ENCODE peak calls at places on chromosomes 13 and 19, in four cellular contexts. One of them, this sample, is unnamed.

GRCh38 chr13:53601181-53601580 is 572.6 kb downstream of the OLFM4 start:
- DNase-seq in A549: no peak
- DNase-seq in breast epithelium: no peak
- DNase-seq in HCT116: no peak
- DNase-seq in this sample: no peak

GRCh38 chr19:55354698-55355212 is at the start of gene COX6B2:
- DNase-seq in A549: no peak
- DNase-seq in breast epithelium: no peak
- DNase-seq in HCT116: no peak
- DNase-seq in this sample: no peak

GRCh38 chr13:32330438-32330837 is 15.1 kb downstream of the BRCA2 start:
- DNase-seq in A549: no peak
- DNase-seq in breast epithelium: no peak
- DNase-seq in HCT116: no peak
- DNase-seq in this sample: no peak

GRCh38 chr19:51329411-51329810 is 12.5 kb downstream of the VSIG10L start:
- DNase-seq in A549: no peak
- DNase-seq in breast epithelium: no peak
- DNase-seq in HCT116: no peak
- DNase-seq in this sample: no peak

GRCh38 chr19:6501740-6502648 is at the start of gene TUBB4A:
- DNase-seq in A549: peak
- DNase-seq in breast epithelium: no peak
- DNase-seq in HCT116: no peak
- DNase-seq in this sample: no peak

GRCh38 chr19:10193666-10194499 is 870 bp downstream of the DNMT1 start:
- DNase-seq in A549: peak
- DNase-seq in breast epithelium: no peak
- DNase-seq in HCT116: no peak
- DNase-seq in this sample: peak

GRCh38 chr13:113029061-113029445 is 60.0 kb downstream of the MCF2L start:
- DNase-seq in A549: no peak
- DNase-seq in breast epithelium: no peak
- DNase-seq in HCT116: no peak
- DNase-seq in this sample: no peak

GRCh38 chr19:44626067-44626624 is 12.8 kb downstream of the IGSF23 start:
- DNase-seq in A549: peak
- DNase-seq in breast epithelium: peak
- DNase-seq in HCT116: peak
- DNase-seq in this sample: peak

GRCh38 chr13:113742000-113742441 is 17.0 kb upstream of the TMEM255B start:
- DNase-seq in A549: no peak
- DNase-seq in breast epithelium: no peak
- DNase-seq in HCT116: peak
- DNase-seq in this sample: peak

GRCh38 chr13:35720690-35721554 is 244.4 kb upstream of the MAB21L1 start:
- DNase-seq in A549: peak
- DNase-seq in breast epithelium: no peak
- DNase-seq in HCT116: peak
- DNase-seq in this sample: peak

GRCh38 chr19:11101057-11101456 is 11.8 kb downstream of the LDLR start:
- DNase-seq in A549: no peak
- DNase-seq in breast epithelium: no peak
- DNase-seq in HCT116: no peak
- DNase-seq in this sample: no peak

GRCh38 chr19:18672606-18673337 is 10.7 kb upstream of the CRTC1 start:
- DNase-seq in A549: no peak
- DNase-seq in breast epithelium: no peak
- DNase-seq in HCT116: no peak
- DNase-seq in this sample: no peak

GRCh38 chr13:49812806-49813205 is 20.3 kb upstream of the KPNA3 start:
- DNase-seq in A549: no peak
- DNase-seq in breast epithelium: no peak
- DNase-seq in HCT116: no peak
- DNase-seq in this sample: no peak

GRCh38 chr19:30388819-30389218 is 16.6 kb downstream of the ZNF536 start:
- DNase-seq in A549: no peak
- DNase-seq in breast epithelium: no peak
- DNase-seq in HCT116: no peak
- DNase-seq in this sample: no peak

GRCh38 chr13:39976481-39976880 is 321.0 kb downstream of the COG6 start:
- DNase-seq in A549: no peak
- DNase-seq in breast epithelium: no peak
- DNase-seq in HCT116: no peak
- DNase-seq in this sample: no peak

GRCh38 chr13:39411501-39411900 is 191.5 kb downstream of the LHFPL6 start:
- DNase-seq in A549: no peak
- DNase-seq in breast epithelium: no peak
- DNase-seq in HCT116: no peak
- DNase-seq in this sample: no peak

GRCh38 chr13:20473888-20474287 is 51.8 kb downstream of the CRYL1 start:
- DNase-seq in A549: no peak
- DNase-seq in breast epithelium: no peak
- DNase-seq in HCT116: no peak
- DNase-seq in this sample: no peak

GRCh38 chr13:40127476-40127875 is 472.0 kb downstream of the COG6 start:
- DNase-seq in A549: no peak
- DNase-seq in breast epithelium: no peak
- DNase-seq in HCT116: no peak
- DNase-seq in this sample: no peak

GRCh38 chr13:44306401-44307192 is 67.0 kb upstream of the SERP2 start:
- DNase-seq in A549: peak
- DNase-seq in breast epithelium: peak
- DNase-seq in HCT116: peak
- DNase-seq in this sample: peak

GRCh38 chr19:32674153-32674958 is 624 bp downstream of the ANKRD27 start:
- DNase-seq in A549: no peak
- DNase-seq in breast epithelium: no peak
- DNase-seq in HCT116: no peak
- DNase-seq in this sample: no peak

GRCh38 chr19:13120817-13121216 is 2.8 kb downstream of the NACC1 start:
- DNase-seq in A549: no peak
- DNase-seq in breast epithelium: no peak
- DNase-seq in HCT116: no peak
- DNase-seq in this sample: no peak

DNA sequence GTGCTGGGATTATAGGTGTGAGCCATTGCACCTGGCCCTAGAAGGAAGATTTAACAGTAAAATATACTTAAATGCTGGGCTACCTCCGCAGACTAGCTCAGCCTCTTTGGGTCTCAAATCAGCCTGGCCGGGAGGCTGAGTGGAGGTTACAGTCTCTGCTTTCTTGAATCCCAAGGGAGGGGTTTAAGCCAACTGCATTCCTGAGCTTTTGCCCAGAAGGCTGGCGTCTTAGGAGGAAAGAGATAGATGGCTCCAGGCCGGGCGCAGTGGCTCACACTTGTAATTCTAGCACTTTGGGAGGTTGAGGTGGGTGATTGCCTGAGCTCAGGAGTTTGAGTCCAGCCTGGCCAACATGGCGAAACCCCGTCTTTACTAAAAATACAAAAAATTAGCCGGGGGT is 623 bp upstream of the C5AR1 start:
- DNase-seq in A549: no peak
- DNase-seq in breast epithelium: no peak
- DNase-seq in HCT116: no peak
- DNase-seq in this sample: no peak
- TF ChIP-seq POLR2A in A549: no peak
- TF ChIP-seq POLR2A in breast epithelium: no peak
- TF ChIP-seq POLR2A in HCT116: no peak
- TF ChIP-seq POLR2A in this sample: no peak

DNA sequence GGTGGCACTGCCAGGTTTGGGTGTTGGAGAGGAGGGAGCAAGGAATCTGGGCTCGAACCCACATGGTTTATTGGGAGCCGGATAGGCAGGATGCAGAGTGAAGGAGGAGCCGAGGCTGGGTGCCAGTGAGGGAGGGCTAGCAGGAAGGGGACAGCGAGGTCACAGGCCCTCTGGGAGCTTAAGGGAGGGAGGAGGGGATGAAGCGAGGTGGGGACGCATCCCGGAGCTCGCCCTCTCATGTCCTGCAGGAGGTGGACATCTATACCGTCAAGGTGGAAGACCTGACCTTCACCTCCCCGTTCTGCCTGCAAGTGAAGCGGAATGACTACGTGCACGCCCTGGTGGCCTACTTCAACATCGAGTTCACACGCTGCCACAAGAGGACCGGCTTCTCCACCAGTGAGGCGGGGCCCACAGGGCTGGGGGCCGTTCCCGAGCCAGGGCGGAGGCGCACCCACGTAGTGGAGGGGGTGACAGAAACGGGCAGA is 3.5 kb upstream of the ADM5 start:
- DNase-seq in A549: no peak
- DNase-seq in breast epithelium: no peak
- DNase-seq in HCT116: no peak
- DNase-seq in this sample: no peak
- TF ChIP-seq POLR2A in A549: no peak
- TF ChIP-seq POLR2A in breast epithelium: no peak
- TF ChIP-seq POLR2A in HCT116: no peak
- TF ChIP-seq POLR2A in this sample: no peak

DNA sequence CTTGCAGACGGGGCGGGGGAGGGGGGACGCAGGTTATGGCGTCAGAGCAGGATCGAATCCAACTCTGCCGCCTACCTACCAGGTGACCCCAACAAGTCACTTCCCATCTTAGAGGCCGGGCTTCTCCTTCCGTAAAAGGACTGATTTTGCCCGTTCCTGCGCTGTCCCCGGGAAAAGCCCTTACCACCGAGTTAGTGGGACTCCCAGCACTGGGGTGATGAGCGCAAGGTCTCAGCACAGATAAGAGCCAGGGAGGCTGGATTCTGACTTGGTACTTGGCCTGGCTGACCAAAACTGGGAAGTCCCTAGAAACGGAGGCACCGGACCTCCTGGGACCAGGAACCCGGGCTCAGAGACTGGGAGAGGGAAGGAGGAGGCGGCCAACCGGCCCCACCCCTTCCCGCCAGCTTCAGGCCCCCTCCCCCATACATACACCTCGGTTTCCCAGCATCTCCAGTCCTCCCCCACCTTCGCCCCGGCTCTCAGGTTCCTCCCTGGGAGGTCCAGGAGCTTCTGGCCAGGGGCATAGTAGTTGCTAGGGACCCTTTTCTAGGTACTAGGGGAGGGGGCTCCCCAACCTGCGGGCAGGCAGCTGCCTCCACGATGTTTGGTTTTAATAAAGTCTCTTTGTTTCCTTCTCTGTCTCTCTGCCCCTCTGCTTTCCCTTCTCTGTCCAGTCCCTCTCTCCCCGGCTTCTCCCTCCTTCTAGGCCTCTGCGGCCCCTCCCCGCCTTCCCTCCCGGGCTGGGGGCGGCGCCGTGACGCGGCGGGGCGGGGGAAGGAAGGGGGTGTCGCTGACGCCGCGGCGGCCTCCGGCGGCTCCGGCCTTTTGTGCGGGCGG is at the start of gene GRAMD1A:
- DNase-seq in A549: peak
- DNase-seq in breast epithelium: peak
- DNase-seq in HCT116: peak
- DNase-seq in this sample: peak
- TF ChIP-seq POLR2A in A549: peak
- TF ChIP-seq POLR2A in breast epithelium: peak
- TF ChIP-seq POLR2A in HCT116: peak
- TF ChIP-seq POLR2A in this sample: peak

GRCh38 chr19:904545-904944 is 8.5 kb downstream of the R3HDM4 start:
- DNase-seq in A549: no peak
- DNase-seq in breast epithelium: no peak
- DNase-seq in HCT116: no peak
- DNase-seq in this sample: no peak
- TF ChIP-seq POLR2A in A549: no peak
- TF ChIP-seq POLR2A in breast epithelium: no peak
- TF ChIP-seq POLR2A in HCT116: no peak
- TF ChIP-seq POLR2A in this sample: no peak

GRCh38 chr19:42130254-42130573 is 2.0 kb downstream of the POU2F2 start:
- DNase-seq in A549: no peak
- DNase-seq in breast epithelium: no peak
- DNase-seq in HCT116: no peak
- DNase-seq in this sample: no peak

GRCh38 chr19:42131149-42132029 is 857 bp downstream of the POU2F2 start:
- DNase-seq in A549: no peak
- DNase-seq in breast epithelium: no peak
- DNase-seq in HCT116: no peak
- DNase-seq in this sample: no peak

GRCh38 chr19:42132851-42133528 is 744 bp upstream of the POU2F2 start:
- DNase-seq in A549: peak
- DNase-seq in breast epithelium: peak
- DNase-seq in HCT116: peak
- DNase-seq in this sample: peak

GRCh38 chr19:42129399-42130253 is 2.6 kb downstream of the POU2F2 start:
- DNase-seq in A549: no peak
- DNase-seq in breast epithelium: no peak
- DNase-seq in HCT116: no peak
- DNase-seq in this sample: no peak

DNA sequence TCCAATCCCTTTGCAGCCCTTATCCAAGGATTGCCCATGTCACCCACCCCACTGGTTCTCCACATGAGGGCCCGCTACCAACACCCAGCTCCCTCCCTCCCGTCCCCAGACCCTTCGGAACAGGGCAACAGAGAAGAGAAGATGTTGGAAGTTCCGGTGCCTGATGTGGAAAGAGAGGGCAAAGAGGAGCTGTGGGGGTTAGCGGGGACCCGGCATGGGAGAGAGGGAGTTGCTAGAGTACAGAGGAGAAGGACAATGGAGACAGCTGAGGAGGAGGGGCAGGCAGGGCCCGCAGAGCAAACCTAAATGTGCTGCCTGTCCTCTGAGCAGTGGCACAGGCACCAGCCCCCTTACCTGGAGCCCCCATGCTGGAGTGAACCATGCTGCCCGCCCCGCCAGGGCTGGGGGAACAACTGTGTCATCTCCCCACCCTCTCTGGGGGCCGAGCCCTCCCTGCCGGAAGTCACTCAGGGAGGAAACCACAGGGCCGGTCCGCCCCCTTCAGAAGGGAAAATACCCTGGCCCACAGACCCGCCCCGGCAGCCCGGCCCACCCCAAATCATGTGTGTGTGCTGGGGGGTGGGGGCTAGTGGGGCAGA is at the start of gene POU2F2:
- DNase-seq in A549: no peak
- DNase-seq in breast epithelium: peak
- DNase-seq in HCT116: no peak
- DNase-seq in this sample: no peak
- TF ChIP-seq POLR2A in A549: no peak
- TF ChIP-seq POLR2A in breast epithelium: no peak
- TF ChIP-seq POLR2A in HCT116: no peak
- TF ChIP-seq POLR2A in this sample: no peak